ENCODE peak calls at places on chromosome 3, in ten cellular contexts. O, J, H, Y, V, M, I, G, D and K are unnamed samples.
A peak's percentile ranks its signal among the peaks of the same experiment; 100 is the strongest.

GRCh38 chr3:71512000-71512399 is 71.5 kb downstream of the FOXP1 start:
- DNase-seq in O (no peak), M (no peak), I (no peak), J (peak; percentile 46), Y (no peak), V (no peak), H (no peak), G (no peak), D (peak; percentile 20), K (no peak)

GRCh38 chr3:141115752-141116541 is 64.8 kb downstream of the SPSB4 start:
- DNase-seq in J (no peak), Y (no peak), G (no peak), H (no peak), I (no peak), M (no peak), O (no peak), V (peak; percentile 19), D (no peak), K (no peak)

GRCh38 chr3:157107644-157108133 is 52.3 kb downstream of the CCNL1 start:
- DNase-seq in D (no peak), V (no peak), I (no peak), Y (no peak), H (no peak), O (no peak), M (no peak), G (no peak), J (no peak), K (no peak)

GRCh38 chr3:116337229-116337628 is 108.1 kb downstream of the LSAMP start:
- DNase-seq in I (no peak), J (no peak), H (no peak), O (no peak), D (no peak), V (no peak), Y (no peak), M (no peak), G (no peak), K (no peak)

GRCh38 chr3:58588030-58588614 is 10.9 kb upstream of the FAM107A start:
- DNase-seq in G (no peak), O (no peak), M (peak; percentile 60), D (no peak), J (no peak), Y (no peak), I (no peak), H (peak; percentile 54), V (peak; percentile 35), K (no peak)

GRCh38 chr3:4351164-4351855 is 48.1 kb downstream of the SETMAR start:
- DNase-seq in V (peak; percentile 20), J (peak; percentile 44), O (no peak), D (peak; percentile 45), G (no peak), I (no peak), H (no peak), Y (no peak), M (peak; percentile 51), K (no peak)

GRCh38 chr3:129224984-129225393 is 24.4 kb upstream of the COPG1 start:
- DNase-seq in M (peak; percentile 82), D (no peak), G (no peak), O (no peak), J (peak; percentile 96), I (no peak), H (peak; percentile 78), Y (peak; percentile 78), V (peak; percentile 83), K (peak; percentile 14)

GRCh38 chr3:173732237-173732636 is 334.7 kb downstream of the NLGN1 start:
- DNase-seq in O (no peak), G (no peak), V (no peak), I (peak; percentile 30), J (no peak), H (no peak), M (peak; percentile 17), Y (no peak), D (no peak), K (no peak)

GRCh38 chr3:105359098-105359762 is 7.5 kb upstream of the ALCAM start:
- DNase-seq in D (no peak), H (peak; percentile 6), G (no peak), M (peak; percentile 24), I (no peak), V (peak; percentile 83), Y (no peak), J (no peak), O (peak; percentile 52), K (no peak)

GRCh38 chr3:176079785-176080184 is 1117.5 kb downstream of the TBL1XR1 start:
- DNase-seq in M (no peak), Y (no peak), O (no peak), V (no peak), J (no peak), I (no peak), G (no peak), D (no peak), H (no peak), K (no peak)

GRCh38 chr3:38566215-38566528 is 70.0 kb downstream of the EXOG start:
- DNase-seq in J (no peak), O (no peak), M (no peak), H (no peak), I (no peak), Y (no peak), G (no peak), D (no peak), V (no peak), K (no peak)

GRCh38 chr3:101780661-101781060 is 1.6 kb downstream of the NXPE3 start:
- DNase-seq in G (no peak), V (peak; percentile 87), D (no peak), Y (peak; percentile 14), I (no peak), O (peak; percentile 55), H (peak; percentile 42), J (no peak), M (peak; percentile 84), K (no peak)

GRCh38 chr3:188520466-188520865 is 366.5 kb downstream of the LPP start:
- DNase-seq in J (no peak), O (no peak), M (no peak), Y (no peak), V (no peak), D (no peak), G (no peak), I (no peak), H (no peak), K (no peak)

GRCh38 chr3:158935846-158936245 is 134.0 kb downstream of the MFSD1 start:
- DNase-seq in D (no peak), I (no peak), Y (no peak), O (no peak), M (peak; percentile 36), G (no peak), V (no peak), J (no peak), H (no peak), K (no peak)

GRCh38 chr3:179179256-179179655 is 31.1 kb downstream of the PIK3CA start:
- DNase-seq in D (no peak), O (no peak), M (no peak), H (no peak), Y (no peak), J (no peak), I (no peak), G (no peak), V (no peak), K (no peak)

GRCh38 chr3:140093742-140094141 is 158.8 kb downstream of the CLSTN2 start:
- DNase-seq in H (peak; percentile 11), I (peak; percentile 87), M (peak; percentile 32), V (peak; percentile 74), G (peak; percentile 63), Y (no peak), J (no peak), D (no peak), O (peak; percentile 77), K (no peak)

GRCh38 chr3:63814300-63814699 is 4.8 kb upstream of the C3orf49 start:
- DNase-seq in O (peak; percentile 10), I (no peak), D (no peak), M (no peak), V (peak; percentile 55), J (no peak), G (no peak), H (no peak), Y (no peak), K (no peak)

GRCh38 chr3:45832691-45833090 is 9.2 kb downstream of the LZTFL1 start:
- DNase-seq in G (no peak), J (peak; percentile 62), D (no peak), O (no peak), Y (no peak), H (peak; percentile 3), V (peak; percentile 16), M (no peak), I (peak; percentile 20), K (no peak)

GRCh38 chr3:143035466-143036214 is 34.3 kb downstream of the U2SURP start:
- DNase-seq in Y (peak; percentile 20), M (peak; percentile 11), H (no peak), O (no peak), I (no peak), G (no peak), J (no peak), V (peak; percentile 76), D (no peak), K (no peak)

GRCh38 chr3:52396011-52396906 is 48.6 kb downstream of the SEMA3G start:
- DNase-seq in O (no peak), G (no peak), H (no peak), V (no peak), I (no peak), D (no peak), Y (no peak), J (no peak), M (no peak), K (no peak)

GRCh38 chr3:151923901-151924300 is 50.5 kb downstream of the SUCNR1 start:
- DNase-seq in I (no peak), V (peak; percentile 63), J (no peak), O (no peak), D (no peak), H (peak; percentile 12), M (no peak), G (no peak), Y (no peak), K (no peak)

GRCh38 chr3:134315286-134316106 is 58.8 kb downstream of the AMOTL2 start:
- DNase-seq in J (no peak), O (no peak), D (no peak), G (no peak), V (peak; percentile 92), H (no peak), I (no peak), M (peak; percentile 76), Y (no peak), K (no peak)